ENCODE peak calls at places on chromosomes 13 and 19, in four cellular contexts. One of them, this sample, is unnamed.

GRCh38 chr13:110528371-110528770 is 33.2 kb downstream of the RAB20 start:
- DNase-seq in A549: no peak
- DNase-seq in neuronal stem cell: no peak
- DNase-seq in dermis blood vessel endothelial cell: no peak
- DNase-seq in this sample: no peak

GRCh38 chr13:19818223-19818842 is 35.6 kb upstream of the PSPC1 start:
- DNase-seq in A549: peak
- DNase-seq in neuronal stem cell: peak
- DNase-seq in dermis blood vessel endothelial cell: peak
- DNase-seq in this sample: no peak

GRCh38 chr19:571127-571974 is 1.0 kb upstream of the BSG start:
- DNase-seq in A549: no peak
- DNase-seq in neuronal stem cell: peak
- DNase-seq in dermis blood vessel endothelial cell: peak
- DNase-seq in this sample: no peak

GRCh38 chr13:93771782-93772181 is 545.2 kb downstream of the GPC6 start:
- DNase-seq in A549: no peak
- DNase-seq in neuronal stem cell: no peak
- DNase-seq in dermis blood vessel endothelial cell: no peak
- DNase-seq in this sample: no peak

GRCh38 chr13:113421673-113422270 is 31.5 kb downstream of the ADPRHL1 start:
- DNase-seq in A549: no peak
- DNase-seq in neuronal stem cell: no peak
- DNase-seq in dermis blood vessel endothelial cell: no peak
- DNase-seq in this sample: no peak

GRCh38 chr13:60620611-60621395 is 223.8 kb downstream of the TDRD3 start:
- DNase-seq in A549: no peak
- DNase-seq in neuronal stem cell: no peak
- DNase-seq in dermis blood vessel endothelial cell: no peak
- DNase-seq in this sample: no peak

GRCh38 chr13:111219306-111219705 is 101.1 kb upstream of the TEX29 start:
- DNase-seq in A549: no peak
- DNase-seq in neuronal stem cell: no peak
- DNase-seq in dermis blood vessel endothelial cell: no peak
- DNase-seq in this sample: no peak

GRCh38 chr13:79456656-79457365 is 24.1 kb upstream of the NDFIP2 start:
- DNase-seq in A549: no peak
- DNase-seq in neuronal stem cell: no peak
- DNase-seq in dermis blood vessel endothelial cell: no peak
- DNase-seq in this sample: no peak

GRCh38 chr13:109381546-109382180 is 404.7 kb downstream of the IRS2 start:
- DNase-seq in A549: no peak
- DNase-seq in neuronal stem cell: no peak
- DNase-seq in dermis blood vessel endothelial cell: no peak
- DNase-seq in this sample: no peak

GRCh38 chr19:38024991-38025716 is 118.1 kb downstream of the SIPA1L3 start:
- DNase-seq in A549: no peak
- DNase-seq in neuronal stem cell: no peak
- DNase-seq in dermis blood vessel endothelial cell: peak
- DNase-seq in this sample: no peak

GRCh38 chr19:4038661-4039096 is 28.0 kb downstream of the ZBTB7A start:
- DNase-seq in A549: no peak
- DNase-seq in neuronal stem cell: no peak
- DNase-seq in dermis blood vessel endothelial cell: no peak
- DNase-seq in this sample: no peak

GRCh38 chr13:21088534-21088933 is 27.1 kb upstream of the LATS2 start:
- DNase-seq in A549: no peak
- DNase-seq in neuronal stem cell: no peak
- DNase-seq in dermis blood vessel endothelial cell: no peak
- DNase-seq in this sample: no peak

GRCh38 chr13:59263531-59263930 is 900.2 kb downstream of the DIAPH3 start:
- DNase-seq in A549: no peak
- DNase-seq in neuronal stem cell: no peak
- DNase-seq in dermis blood vessel endothelial cell: no peak
- DNase-seq in this sample: no peak

GRCh38 chr13:75405976-75406703 is 75.8 kb downstream of the TBC1D4 start:
- DNase-seq in A549: no peak
- DNase-seq in neuronal stem cell: peak
- DNase-seq in dermis blood vessel endothelial cell: no peak
- DNase-seq in this sample: no peak

GRCh38 chr13:46893820-46894533 is 2.9 kb downstream of the HTR2A start:
- DNase-seq in A549: peak
- DNase-seq in neuronal stem cell: peak
- DNase-seq in dermis blood vessel endothelial cell: peak
- DNase-seq in this sample: peak

GRCh38 chr19:9958451-9958850 is 22.1 kb upstream of the OLFM2 start:
- DNase-seq in A549: no peak
- DNase-seq in neuronal stem cell: no peak
- DNase-seq in dermis blood vessel endothelial cell: no peak
- DNase-seq in this sample: no peak

GRCh38 chr13:27411393-27411792 is 13.0 kb upstream of the GTF3A start:
- DNase-seq in A549: no peak
- DNase-seq in neuronal stem cell: no peak
- DNase-seq in dermis blood vessel endothelial cell: no peak
- DNase-seq in this sample: no peak

GRCh38 chr13:34420975-34421719 is 520.9 kb upstream of the NBEA start:
- DNase-seq in A549: no peak
- DNase-seq in neuronal stem cell: no peak
- DNase-seq in dermis blood vessel endothelial cell: no peak
- DNase-seq in this sample: no peak

GRCh38 chr13:51914137-51914493 is 52.3 kb downstream of the CCDC70 start:
- DNase-seq in A549: no peak
- DNase-seq in neuronal stem cell: no peak
- DNase-seq in dermis blood vessel endothelial cell: no peak
- DNase-seq in this sample: no peak

GRCh38 chr13:42964681-42965305 is 27.2 kb downstream of the EPSTI1 start:
- DNase-seq in A549: no peak
- DNase-seq in neuronal stem cell: no peak
- DNase-seq in dermis blood vessel endothelial cell: no peak
- DNase-seq in this sample: no peak

GRCh38 chr19:1132625-1133383 is 29.0 kb downstream of the GPX4 start:
- DNase-seq in A549: no peak
- DNase-seq in neuronal stem cell: no peak
- DNase-seq in dermis blood vessel endothelial cell: no peak
- DNase-seq in this sample: no peak

GRCh38 chr19:5045015-5045414 is 76.1 kb downstream of the KDM4B start:
- DNase-seq in A549: no peak
- DNase-seq in neuronal stem cell: no peak
- DNase-seq in dermis blood vessel endothelial cell: no peak
- DNase-seq in this sample: no peak

GRCh38 chr13:111337741-111338140 is 17.3 kb downstream of the TEX29 start:
- DNase-seq in A549: no peak
- DNase-seq in neuronal stem cell: no peak
- DNase-seq in dermis blood vessel endothelial cell: no peak
- DNase-seq in this sample: no peak

GRCh38 chr19:34305221-34306058 is 51.1 kb downstream of the GARRE1 start:
- DNase-seq in A549: no peak
- DNase-seq in neuronal stem cell: no peak
- DNase-seq in dermis blood vessel endothelial cell: peak
- DNase-seq in this sample: no peak

This sample was measured in GM20000.